ENCODE peak calls at places on chromosomes 7 and 10, in six cellular contexts. O is GM12878, C is HepG2, Y is GM12891, K is K562, U is H1. Z is an unnamed sample.

GRCh38 chr10:133405272-133405671 is 11.3 kb downstream of the MTG1 start:
- DNase-seq in Y (no peak), U (no peak), O (no peak), K (no peak), C (no peak), Z (no peak)

GRCh38 chr7:49775065-49775948 is 1.9 kb downstream of the VWC2 start:
- DNase-seq in K (no peak), Y (no peak), C (no peak), U (peak; percentile 61), O (no peak), Z (peak; percentile 26)

GRCh38 chr7:101562531-101563197 is 66.4 kb downstream of the MYL10 start:
- DNase-seq in O (no peak), C (no peak), K (peak; percentile 23), Y (no peak), U (no peak), Z (no peak)

GRCh38 chr7:19713676-19714075 is 4.8 kb upstream of the POLR1F start:
- DNase-seq in Y (no peak), K (peak; percentile 21), U (no peak), C (peak; percentile 23), O (peak; percentile 8), Z (no peak)

GRCh38 chr10:93417264-93417663 is 64.9 kb downstream of the MYOF start:
- DNase-seq in C (no peak), O (no peak), U (no peak), Y (no peak), K (no peak), Z (no peak)

GRCh38 chr7:140358024-140358770 is 40.1 kb downstream of the SLC37A3 start:
- DNase-seq in Y (no peak), U (no peak), C (no peak), K (no peak), O (no peak), Z (no peak)

GRCh38 chr10:15439381-15439837 is 68.3 kb upstream of the FAM171A1 start:
- DNase-seq in O (no peak), Y (no peak), K (peak; percentile 32), C (peak; percentile 14), U (no peak), Z (no peak)

GRCh38 chr10:117429644-117430043 is 54.4 kb upstream of the PDZD8 start:
- DNase-seq in U (no peak), Y (no peak), K (no peak), O (no peak), C (no peak), Z (no peak)

GRCh38 chr10:48944171-48944570 is 4.5 kb upstream of the LRRC18 start:
- DNase-seq in K (no peak), C (no peak), U (no peak), Y (no peak), O (no peak), Z (no peak)
- TF ChIP-seq TAF1 in K (no peak), C (no peak), U (no peak), Y (no peak), O (no peak), Z (no peak)

DNA sequence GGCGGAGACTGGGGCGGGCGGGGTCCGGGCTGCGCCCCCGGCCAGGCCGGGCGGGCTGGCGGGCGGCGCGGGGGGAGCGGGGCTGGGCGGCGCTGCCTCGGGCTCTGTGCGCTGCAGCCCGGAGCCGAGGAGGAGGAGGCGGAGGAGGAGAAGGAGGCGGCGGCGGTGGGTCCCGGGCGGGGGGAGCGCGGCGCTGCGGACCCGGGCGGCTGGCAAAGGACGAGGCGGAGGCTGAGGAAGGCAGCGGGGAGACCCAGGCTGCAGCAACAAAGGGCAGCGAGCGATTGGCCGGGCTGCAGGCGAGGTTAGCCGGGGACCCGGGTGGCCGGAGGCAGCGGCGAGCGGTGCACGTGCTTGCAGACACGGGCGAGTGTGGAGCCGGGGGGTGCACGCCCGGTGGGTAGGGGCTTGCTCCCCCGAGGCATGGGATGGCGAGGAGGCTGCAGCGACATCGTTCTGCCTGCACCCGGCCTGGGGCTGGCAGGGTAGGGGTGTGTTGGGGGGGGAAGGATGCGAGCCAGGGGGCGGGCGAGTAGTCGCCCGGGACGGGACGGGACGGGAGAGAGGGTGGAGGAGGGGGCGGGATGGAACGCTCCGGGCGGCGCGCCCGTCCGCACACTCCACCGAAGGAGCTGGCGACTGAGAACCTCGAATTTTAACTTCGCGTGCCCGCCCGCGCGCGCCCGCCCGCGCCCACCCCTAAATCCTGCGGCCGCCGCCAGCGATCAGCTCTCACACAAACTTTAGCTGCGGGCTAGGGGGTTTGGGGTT is 844 bp upstream of the KAT6B start:
- DNase-seq in C (no peak), K (no peak), Y (no peak), O (no peak), U (peak; percentile 80), Z (no peak)
- TF ChIP-seq POLR2A in C (peak; percentile 44), K (peak; percentile 29), Y (peak; percentile 18), O (peak; percentile 64), U (no peak), Z (no peak)

GRCh38 chr10:80289451-80290287 is at the start of gene MAT1A:
- DNase-seq in C (peak; percentile 84), O (no peak), U (no peak), Y (no peak), K (no peak), Z (no peak)
- TF ChIP-seq POLR2AphosphoS5 in C (peak; percentile 69), O (no peak), U (no peak), Y (no peak), K (no peak), Z (no peak)

GRCh38 chr7:30148951-30149459 is 14.2 kb downstream of the MTURN start:
- DNase-seq in O (no peak), Y (no peak), C (no peak), K (no peak), U (no peak), Z (no peak)
- TF ChIP-seq TAF1 in O (no peak), Y (no peak), C (no peak), K (no peak), U (no peak), Z (no peak)

DNA sequence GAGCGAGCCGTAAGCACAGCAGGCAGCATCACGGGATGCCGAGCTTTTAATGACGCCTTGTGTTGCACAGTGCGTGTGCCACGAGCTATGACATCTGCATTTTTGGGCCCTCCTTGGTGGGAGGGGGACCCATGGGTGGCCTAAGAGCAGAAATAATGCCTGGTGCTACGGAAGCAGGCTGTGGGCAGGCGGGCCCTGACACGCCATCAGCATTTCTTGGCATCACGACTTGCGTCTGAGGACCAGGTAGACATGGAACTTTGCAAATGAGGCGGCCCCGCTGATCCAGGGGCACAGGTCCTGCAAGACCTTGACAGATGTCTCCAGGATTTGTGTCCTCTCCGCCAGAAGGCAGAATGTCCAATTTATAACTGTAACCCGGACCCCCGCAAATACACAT is 117.8 kb upstream of the RNF32 start:
- DNase-seq in C (no peak), U (no peak), Y (no peak), O (no peak), K (no peak), Z (no peak)
- TF ChIP-seq POLR2A in C (no peak), U (no peak), Y (no peak), O (no peak), K (no peak), Z (no peak)

GRCh38 chr10:130493021-130493420 is 356.8 kb downstream of the GLRX3 start:
- DNase-seq in O (no peak), U (no peak), K (no peak), Y (no peak), C (no peak), Z (no peak)
- TF ChIP-seq POLR2AphosphoS5 in O (no peak), U (no peak), K (no peak), Y (no peak), C (no peak), Z (no peak)

DNA sequence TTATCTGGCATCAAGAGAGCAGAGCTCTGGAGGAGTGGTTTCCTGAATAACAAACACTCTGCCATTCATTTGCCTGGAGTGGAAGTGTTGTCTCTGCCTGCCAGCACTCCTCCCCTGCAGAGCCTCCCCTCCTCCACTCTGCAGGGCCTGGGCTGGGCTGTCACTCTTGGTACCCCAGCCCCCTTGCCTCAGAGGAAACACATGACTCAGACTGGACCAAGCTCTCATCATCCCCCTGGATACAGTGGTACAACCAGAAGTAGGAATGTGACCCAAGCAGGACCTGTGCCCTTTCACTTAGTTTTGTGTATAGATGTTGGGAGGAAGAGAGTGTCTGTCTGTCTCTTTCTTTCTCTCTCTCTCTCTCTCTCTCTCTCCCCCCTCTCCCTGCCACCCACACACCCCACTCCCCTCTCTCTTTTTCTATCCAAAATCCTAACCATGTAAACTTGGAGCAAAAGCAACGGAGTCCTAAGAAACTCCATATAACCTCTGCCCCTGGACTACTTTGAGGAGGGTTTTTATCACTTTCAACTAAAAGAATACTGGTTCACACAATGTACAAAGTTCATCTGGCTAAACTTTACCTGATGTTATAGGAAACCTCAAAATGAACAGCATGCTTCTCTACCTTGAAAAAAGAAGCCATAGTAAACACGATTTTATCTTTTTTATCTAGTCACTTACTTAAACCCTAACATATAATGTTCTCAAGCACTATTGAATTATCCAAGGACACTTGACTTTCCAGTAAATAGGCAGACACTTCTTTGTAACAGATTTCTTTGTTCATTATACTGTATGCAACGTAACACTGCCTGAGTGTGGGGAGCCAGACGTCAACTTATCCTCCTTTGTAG is 43.8 kb downstream of the DOCK4 start:
- DNase-seq in C (peak; percentile 89), U (peak; percentile 73), K (no peak), O (no peak), Y (no peak), Z (no peak)
- TF ChIP-seq TAF1 in C (no peak), U (no peak), K (no peak), O (no peak), Y (no peak), Z (no peak)

Z was measured in GM12892.